ENCODE peak calls at places on chromosome 6, in nine cellular contexts. U, R, M, T, S, A, P, J and C are unnamed samples.

GRCh38 chr6:7219310-7219709 is 93.7 kb downstream of the SSR1 start:
- DNase-seq in U (no peak), R (peak; percentile 58), M (peak; percentile 28), T (no peak), S (peak; percentile 93), A (no peak), P (peak; percentile 19), J (no peak), C (peak; percentile 74)

GRCh38 chr6:70172252-70172651 is 130.6 kb downstream of the COL9A1 start:
- DNase-seq in U (no peak), R (no peak), M (no peak), T (no peak), S (no peak), A (no peak), P (no peak), J (no peak), C (no peak)

GRCh38 chr6:137637161-137637560 is 143.0 kb upstream of the OLIG3 start:
- DNase-seq in U (no peak), R (peak; percentile 13), M (peak; percentile 95), T (no peak), S (no peak), A (peak; percentile 100), P (peak; percentile 99), J (no peak), C (peak; percentile 97)

GRCh38 chr6:26295691-26296555 is 69.1 kb upstream of the BTN3A2 start:
- DNase-seq in U (no peak), R (no peak), M (peak; percentile 93), T (no peak), S (no peak), A (peak; percentile 71), P (peak; percentile 55), J (no peak), C (peak; percentile 92)

GRCh38 chr6:169252805-169253189 is 849 bp downstream of the THBS2 start:
- DNase-seq in U (no peak), R (no peak), M (no peak), T (peak; percentile 16), S (no peak), A (peak; percentile 69), P (peak; percentile 34), J (peak; percentile 75), C (no peak)

GRCh38 chr6:163935158-163935762 is 520.7 kb downstream of the QKI start:
- DNase-seq in U (no peak), R (no peak), M (no peak), T (no peak), S (no peak), A (no peak), P (peak; percentile 2), J (no peak), C (no peak)

GRCh38 chr6:55704421-55704820 is 125.4 kb upstream of the HMGCLL1 start:
- DNase-seq in U (no peak), R (no peak), M (no peak), T (no peak), S (no peak), A (peak; percentile 73), P (peak; percentile 1), J (no peak), C (peak; percentile 90)

GRCh38 chr6:15775076-15775634 is 112.3 kb upstream of the DTNBP1 start:
- DNase-seq in U (no peak), R (no peak), M (no peak), T (no peak), S (no peak), A (no peak), P (no peak), J (no peak), C (no peak)

GRCh38 chr6:30044630-30045029 is 16.4 kb upstream of the POLR1H start:
- DNase-seq in U (no peak), R (no peak), M (peak; percentile 68), T (no peak), S (no peak), A (peak; percentile 68), P (peak; percentile 64), J (no peak), C (peak; percentile 68)

DNA sequence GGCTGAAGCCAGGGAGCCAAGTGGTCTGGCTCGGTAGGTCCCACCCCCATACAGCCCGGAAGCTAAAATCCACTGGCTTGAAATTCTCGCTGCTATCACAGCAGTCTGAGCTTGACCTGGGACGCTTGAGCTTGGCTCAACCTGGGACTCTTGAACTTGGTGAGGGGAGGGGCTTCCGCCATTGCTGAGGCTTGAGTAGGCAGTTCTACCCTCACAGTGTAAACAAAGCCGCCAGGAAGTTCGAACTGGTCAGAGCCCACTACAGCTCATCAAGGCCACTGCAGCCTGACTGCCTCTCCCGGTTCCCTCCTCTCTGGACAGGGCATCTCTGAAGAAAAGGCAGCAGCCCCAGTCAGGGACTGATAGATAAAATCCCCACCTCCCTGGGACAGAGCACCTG is 1337.7 kb downstream of the HACE1 start:
- DNase-seq in U (no peak), R (no peak), M (no peak), T (no peak), S (peak; percentile 29), A (no peak), P (no peak), J (no peak), C (no peak)
- H3K4me3 ChIP-seq in U (no peak overlapping the region), R (no peak overlapping the region), M (no peak overlapping the region), T (no peak overlapping the region), S (no peak overlapping the region), A (no peak overlapping the region), P (no peak overlapping the region), J (no peak overlapping the region), C (no peak overlapping the region)

GRCh38 chr6:135434095-135434494 is 63.4 kb downstream of the AHI1 start:
- DNase-seq in U (no peak), R (no peak), M (no peak), T (no peak), S (no peak), A (no peak), P (no peak), J (no peak), C (no peak)

GRCh38 chr6:135440087-135440792 is 57.3 kb downstream of the AHI1 start:
- DNase-seq in U (no peak), R (no peak), M (no peak), T (no peak), S (no peak), A (no peak), P (no peak), J (no peak), C (no peak)

GRCh38 chr6:135439549-135439948 is 58.0 kb downstream of the AHI1 start:
- DNase-seq in U (no peak), R (no peak), M (no peak), T (no peak), S (no peak), A (no peak), P (no peak), J (no peak), C (no peak)

GRCh38 chr6:135438907-135439535 is 58.5 kb downstream of the AHI1 start:
- DNase-seq in U (no peak), R (no peak), M (peak; percentile 6), T (peak; percentile 27), S (no peak), A (peak; percentile 44), P (no peak), J (no peak), C (peak; percentile 38)
- TF ChIP-seq CTCF in U (no peak), R (no peak), M (peak; percentile 45), T (peak; percentile 48), S (peak; percentile 2), A (peak; percentile 52), P (peak; percentile 48), J (no peak), C (peak; percentile 52)

GRCh38 chr6:53441761-53442160 is 93.0 kb upstream of the ELOVL5 start:
- DNase-seq in U (no peak), R (no peak), M (peak; percentile 30), T (no peak), S (no peak), A (peak; percentile 76), P (peak; percentile 51), J (no peak), C (peak; percentile 54)

GRCh38 chr6:53439556-53439955 is 90.8 kb upstream of the ELOVL5 start:
- DNase-seq in U (no peak), R (no peak), M (peak; percentile 13), T (no peak), S (no peak), A (peak; percentile 68), P (peak; percentile 60), J (no peak), C (peak; percentile 75)

GRCh38 chr6:53441035-53441493 is 92.3 kb upstream of the ELOVL5 start:
- DNase-seq in U (no peak), R (no peak), M (no peak), T (no peak), S (no peak), A (peak; percentile 44), P (peak; percentile 8), J (no peak), C (peak; percentile 25)

GRCh38 chr6:53437557-53438202 is 88.9 kb upstream of the ELOVL5 start:
- DNase-seq in U (no peak), R (peak; percentile 7), M (peak; percentile 84), T (peak; percentile 58), S (no peak), A (peak; percentile 84), P (peak; percentile 57), J (no peak), C (peak; percentile 89)

GRCh38 chr6:53440331-53440730 is 91.6 kb upstream of the ELOVL5 start:
- DNase-seq in U (no peak), R (no peak), M (no peak), T (no peak), S (no peak), A (no peak), P (peak; percentile 4), J (no peak), C (peak; percentile 16)
- H3K4me3 ChIP-seq in U (no peak overlapping the region), R (no peak overlapping the region), M (no peak overlapping the region), T (no peak overlapping the region), S (no peak overlapping the region), A (no peak overlapping the region), P (no peak overlapping the region), J (no peak overlapping the region), C (no peak overlapping the region)

GRCh38 chr6:73050706-73051105 is 174.6 kb downstream of the KHDC1L start:
- DNase-seq in U (no peak), R (no peak), M (no peak), T (no peak), S (no peak), A (peak; percentile 24), P (peak; percentile 77), J (no peak), C (peak; percentile 18)

GRCh38 chr6:73051147-73051546 is 174.1 kb downstream of the KHDC1L start:
- DNase-seq in U (no peak), R (no peak), M (no peak), T (no peak), S (no peak), A (no peak), P (no peak), J (no peak), C (no peak)

GRCh38 chr6:73058736-73059135 is 166.6 kb downstream of the KHDC1L start:
- DNase-seq in U (no peak), R (no peak), M (no peak), T (no peak), S (no peak), A (peak; percentile 38), P (peak; percentile 66), J (no peak), C (no peak)

GRCh38 chr6:73049971-73050594 is 175.2 kb downstream of the KHDC1L start:
- DNase-seq in U (no peak), R (no peak), M (no peak), T (no peak), S (no peak), A (no peak), P (no peak), J (no peak), C (no peak)

DNA sequence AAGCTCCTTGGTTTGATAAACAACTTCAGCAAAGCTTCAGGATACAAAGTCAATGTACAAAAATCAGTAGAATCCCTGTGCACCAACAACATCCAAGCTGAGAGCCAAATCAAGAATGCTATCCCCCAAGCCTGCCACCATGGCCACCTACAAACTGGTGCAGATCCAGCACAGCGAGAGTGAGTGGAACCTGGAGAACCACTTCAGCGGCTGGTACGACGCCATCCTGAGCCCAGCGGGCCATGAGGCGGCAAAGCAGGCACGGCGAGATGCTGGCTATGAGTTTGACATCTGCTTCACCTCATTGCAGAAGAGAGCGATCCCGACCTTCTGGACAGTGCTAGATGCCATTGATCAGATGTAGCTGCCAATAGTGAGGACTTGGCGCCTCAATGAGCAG is 170.3 kb downstream of the KHDC1L start:
- DNase-seq in U (no peak), R (no peak), M (no peak), T (no peak), S (no peak), A (no peak), P (no peak), J (no peak), C (no peak)
- TF ChIP-seq CTCF in U (no peak), R (no peak), M (no peak), T (no peak), S (no peak), A (no peak), P (no peak), J (no peak), C (no peak)